ENCODE peak calls at places on chromosome 6, in seven cellular contexts. X is MV-4-11; Z is CD4-positive, alpha-beta T cell; R is brain microvascular endothelial cell; N is NCI-H2029; W is naive thymus-derived CD8-positive, alpha-beta T cell; U is HFF-Myc. A is an unnamed sample.

GRCh38 chr6:157490870-157491269 is 109.9 kb downstream of the ZDHHC14 start:
- DNase-seq in W (no peak), U (no peak), R (no peak), X (no peak), N (no peak), Z (no peak), A (no peak)

GRCh38 chr6:43624786-43625288 is 4.2 kb downstream of the GTPBP2 start:
- DNase-seq in R (no peak), X (no peak), W (no peak), Z (no peak), U (no peak), N (no peak), A (no peak)

GRCh38 chr6:107129370-107129925 is 14.1 kb upstream of the BEND3 start:
- DNase-seq in Z (no peak), W (no peak), X (no peak), N (no peak), R (no peak), U (no peak), A (no peak)

GRCh38 chr6:138726066-138727060 is 47.2 kb upstream of the CCDC28A start:
- DNase-seq in R (no peak), U (no peak), N (no peak), Z (no peak), X (no peak), W (no peak), A (no peak)

GRCh38 chr6:85644374-85644762 is 1.7 kb upstream of the SYNCRIP start:
- DNase-seq in Z (no peak), U (no peak), W (no peak), X (no peak), R (no peak), N (no peak), A (no peak)

GRCh38 chr6:33689148-33689494 is 22.4 kb downstream of the UQCC2 start:
- DNase-seq in W (no peak), N (no peak), Z (no peak), R (no peak), X (no peak), U (no peak), A (no peak)

GRCh38 chr6:46865221-46865620 is 56.5 kb downstream of the ADGRF5 start:
- DNase-seq in N (no peak), W (no peak), X (no peak), R (no peak), U (no peak), Z (no peak), A (no peak)

GRCh38 chr6:41428995-41429417 is 93.6 kb downstream of the NCR2 start:
- DNase-seq in N (no peak), R (peak; percentile 19), U (no peak), Z (no peak), W (no peak), X (peak; percentile 50), A (peak; percentile 16)

GRCh38 chr6:5766260-5766659 is 240.5 kb downstream of the NRN1 start:
- DNase-seq in R (no peak), W (no peak), N (no peak), X (no peak), U (no peak), Z (no peak), A (no peak)

GRCh38 chr6:106972500-106972899 is 2.0 kb downstream of the CD24 start:
- DNase-seq in Z (no peak), N (peak; percentile 83), U (no peak), X (no peak), R (no peak), W (no peak), A (no peak)

GRCh38 chr6:36636283-36636682 is 42.1 kb downstream of the SRSF3 start:
- DNase-seq in W (no peak), N (no peak), X (no peak), R (no peak), U (no peak), Z (no peak), A (no peak)

GRCh38 chr6:52759085-52759484 is 4.2 kb downstream of the GSTA2 start:
- DNase-seq in X (no peak), Z (no peak), R (no peak), N (no peak), U (no peak), W (no peak), A (peak; percentile 44)

GRCh38 chr6:24494726-24495515 is at the start of gene ALDH5A1:
- DNase-seq in R (peak; percentile 16), Z (peak; percentile 64), W (peak; percentile 80), N (peak; percentile 58), U (peak; percentile 9), X (peak; percentile 29), A (peak; percentile 7)

GRCh38 chr6:37576336-37576737 is 76.6 kb upstream of the CCDC167 start:
- DNase-seq in R (peak; percentile 58), X (no peak), W (no peak), Z (no peak), U (peak; percentile 39), N (no peak), A (no peak)

GRCh38 chr6:57262491-57262890 is 40.4 kb upstream of the RAB23 start:
- DNase-seq in W (no peak), Z (no peak), R (no peak), X (no peak), N (no peak), U (no peak), A (peak; percentile 75)

GRCh38 chr6:168583821-168584220 is 142.8 kb downstream of the SMOC2 start:
- DNase-seq in U (no peak), X (no peak), Z (no peak), N (no peak), W (no peak), R (no peak), A (no peak)

GRCh38 chr6:79802657-79803310 is 144.6 kb downstream of the ELOVL4 start:
- DNase-seq in N (no peak), Z (no peak), U (no peak), R (no peak), W (no peak), X (peak; percentile 84), A (no peak)

GRCh38 chr6:31952140-31952805 is 6.4 kb downstream of the CFB start:
- DNase-seq in W (no peak), N (no peak), Z (no peak), R (peak; percentile 46), X (peak; percentile 34), U (no peak), A (peak; percentile 75)

A was measured in fibroblast of the aortic adventitia.